ENCODE peak calls at places on chromosomes 5 and 9, in seven cellular contexts. One of them, this sample, is unnamed.

GRCh38 chr9:120742951-120743416 is 28.7 kb upstream of the MEGF9 start:
- DNase-seq in germinal center: peak
- DNase-seq in AML-193: peak
- DNase-seq in AG04449: no peak
- DNase-seq in BJ: no peak
- DNase-seq in HEK293T: peak
- DNase-seq in tibial nerve: no peak
- DNase-seq in this sample: peak

GRCh38 chr9:134174526-134175290 is 10.3 kb upstream of the RNU6ATAC start:
- DNase-seq in germinal center: no peak
- DNase-seq in AML-193: no peak
- DNase-seq in AG04449: no peak
- DNase-seq in BJ: no peak
- DNase-seq in HEK293T: no peak
- DNase-seq in tibial nerve: no peak
- DNase-seq in this sample: peak

GRCh38 chr9:122991370-122991830 is 42.1 kb upstream of the GPR21 start:
- DNase-seq in germinal center: peak
- DNase-seq in AML-193: peak
- DNase-seq in AG04449: peak
- DNase-seq in BJ: peak
- DNase-seq in HEK293T: peak
- DNase-seq in tibial nerve: no peak
- DNase-seq in this sample: peak

GRCh38 chr5:110951373-110951791 is 120.1 kb upstream of the TSLP start:
- DNase-seq in germinal center: no peak
- DNase-seq in AML-193: no peak
- DNase-seq in AG04449: no peak
- DNase-seq in BJ: no peak
- DNase-seq in HEK293T: no peak
- DNase-seq in tibial nerve: no peak
- DNase-seq in this sample: no peak

GRCh38 chr9:25678846-25679360 is 659 bp upstream of the TUSC1 start:
- DNase-seq in germinal center: no peak
- DNase-seq in AML-193: no peak
- DNase-seq in AG04449: no peak
- DNase-seq in BJ: no peak
- DNase-seq in HEK293T: no peak
- DNase-seq in tibial nerve: no peak
- DNase-seq in this sample: peak

GRCh38 chr5:170745481-170746061 is 38.0 kb upstream of the GABRP start:
- DNase-seq in germinal center: no peak
- DNase-seq in AML-193: no peak
- DNase-seq in AG04449: no peak
- DNase-seq in BJ: no peak
- DNase-seq in HEK293T: no peak
- DNase-seq in tibial nerve: no peak
- DNase-seq in this sample: peak

GRCh38 chr9:135282001-135282731 is 194.7 kb downstream of the OLFM1 start:
- DNase-seq in germinal center: no peak
- DNase-seq in AML-193: no peak
- DNase-seq in AG04449: no peak
- DNase-seq in BJ: no peak
- DNase-seq in HEK293T: no peak
- DNase-seq in tibial nerve: peak
- DNase-seq in this sample: no peak

GRCh38 chr5:141476132-141476909 is 555 bp downstream of the PCDHGC3 start:
- DNase-seq in germinal center: peak
- DNase-seq in AML-193: no peak
- DNase-seq in AG04449: peak
- DNase-seq in BJ: peak
- DNase-seq in HEK293T: no peak
- DNase-seq in tibial nerve: peak
- DNase-seq in this sample: peak

GRCh38 chr9:110712955-110713354 is 44.4 kb downstream of the MUSK start:
- DNase-seq in germinal center: no peak
- DNase-seq in AML-193: no peak
- DNase-seq in AG04449: peak
- DNase-seq in BJ: no peak
- DNase-seq in HEK293T: no peak
- DNase-seq in tibial nerve: no peak
- DNase-seq in this sample: no peak

GRCh38 chr5:19547640-19548039 is 440.4 kb downstream of the CDH18 start:
- DNase-seq in germinal center: no peak
- DNase-seq in AML-193: no peak
- DNase-seq in AG04449: peak
- DNase-seq in BJ: no peak
- DNase-seq in HEK293T: no peak
- DNase-seq in tibial nerve: no peak
- DNase-seq in this sample: no peak

GRCh38 chr9:15722888-15723287 is 170.0 kb downstream of the CCDC171 start:
- DNase-seq in germinal center: no peak
- DNase-seq in AML-193: no peak
- DNase-seq in AG04449: no peak
- DNase-seq in BJ: no peak
- DNase-seq in HEK293T: peak
- DNase-seq in tibial nerve: no peak
- DNase-seq in this sample: peak

GRCh38 chr5:59615272-59615671 is 278.3 kb downstream of the PDE4D start:
- DNase-seq in germinal center: no peak
- DNase-seq in AML-193: no peak
- DNase-seq in AG04449: no peak
- DNase-seq in BJ: no peak
- DNase-seq in HEK293T: no peak
- DNase-seq in tibial nerve: no peak
- DNase-seq in this sample: peak

GRCh38 chr5:153490124-153491085 is at the start of gene GRIA1:
- DNase-seq in germinal center: no peak
- DNase-seq in AML-193: no peak
- DNase-seq in AG04449: no peak
- DNase-seq in BJ: no peak
- DNase-seq in HEK293T: no peak
- DNase-seq in tibial nerve: no peak
- DNase-seq in this sample: no peak

GRCh38 chr9:81032030-81032572 is 657.2 kb downstream of the TLE1 start:
- DNase-seq in germinal center: no peak
- DNase-seq in AML-193: no peak
- DNase-seq in AG04449: peak
- DNase-seq in BJ: peak
- DNase-seq in HEK293T: no peak
- DNase-seq in tibial nerve: no peak
- DNase-seq in this sample: no peak

GRCh38 chr9:76571288-76572204 is 112.6 kb downstream of the GCNT1 start:
- DNase-seq in germinal center: peak
- DNase-seq in AML-193: peak
- DNase-seq in AG04449: no peak
- DNase-seq in BJ: no peak
- DNase-seq in HEK293T: no peak
- DNase-seq in tibial nerve: no peak
- DNase-seq in this sample: peak

GRCh38 chr5:125033602-125034001 is 287.2 kb upstream of the ZNF608 start:
- DNase-seq in germinal center: no peak
- DNase-seq in AML-193: no peak
- DNase-seq in AG04449: no peak
- DNase-seq in BJ: no peak
- DNase-seq in HEK293T: no peak
- DNase-seq in tibial nerve: no peak
- DNase-seq in this sample: no peak

GRCh38 chr9:137580209-137580957 is 1.7 kb upstream of the DPH7 start:
- DNase-seq in germinal center: no peak
- DNase-seq in AML-193: no peak
- DNase-seq in AG04449: no peak
- DNase-seq in BJ: no peak
- DNase-seq in HEK293T: no peak
- DNase-seq in tibial nerve: no peak
- DNase-seq in this sample: peak

GRCh38 chr5:66848749-66849641 is 252.8 kb downstream of the MAST4 start:
- DNase-seq in germinal center: no peak
- DNase-seq in AML-193: no peak
- DNase-seq in AG04449: no peak
- DNase-seq in BJ: no peak
- DNase-seq in HEK293T: no peak
- DNase-seq in tibial nerve: no peak
- DNase-seq in this sample: no peak

GRCh38 chr9:14389622-14390021 is 75.7 kb upstream of the NFIB start:
- DNase-seq in germinal center: no peak
- DNase-seq in AML-193: no peak
- DNase-seq in AG04449: no peak
- DNase-seq in BJ: no peak
- DNase-seq in HEK293T: no peak
- DNase-seq in tibial nerve: no peak
- DNase-seq in this sample: no peak

GRCh38 chr9:5566054-5566618 is 55.8 kb downstream of the PDCD1LG2 start:
- DNase-seq in germinal center: no peak
- DNase-seq in AML-193: peak
- DNase-seq in AG04449: no peak
- DNase-seq in BJ: no peak
- DNase-seq in HEK293T: no peak
- DNase-seq in tibial nerve: no peak
- DNase-seq in this sample: no peak

GRCh38 chr5:110032386-110032785 is 342.7 kb downstream of the MAN2A1 start:
- DNase-seq in germinal center: no peak
- DNase-seq in AML-193: no peak
- DNase-seq in AG04449: no peak
- DNase-seq in BJ: no peak
- DNase-seq in HEK293T: no peak
- DNase-seq in tibial nerve: no peak
- DNase-seq in this sample: no peak

This sample was measured in osteoblast.